ENCODE peak calls at places on chromosome 1, in eight cellular contexts. U is AG08395; S is activated naive CD4-positive, alpha-beta T cell; M is amygdala; N is suprapubic skin; Y is NAMALWA; Z is NCI-H2081 treated with DMSO at 0.1 percent for 48 hours; J is fibroblast of mammary gland. G is an unnamed sample.

GRCh38 chr1:37471345-37472231 is 2.8 kb upstream of the ZC3H12A start:
- DNase-seq in N (no peak), Y (no peak), Z (no peak), U (peak), S (no peak), J (peak), M (no peak), G (peak)

GRCh38 chr1:119626146-119626545 is 21.9 kb downstream of the ZNF697 start:
- DNase-seq in Z (no peak), M (no peak), N (no peak), Y (no peak), U (no peak), S (no peak), J (no peak), G (no peak)

GRCh38 chr1:241627453-241628329 is 12.5 kb downstream of the CHML start:
- DNase-seq in U (peak), J (peak), N (no peak), M (no peak), Y (peak), S (peak), Z (no peak), G (peak)

GRCh38 chr1:173356211-173356762 is 120.8 kb upstream of the PRDX6 start:
- DNase-seq in S (no peak), M (no peak), Z (no peak), N (no peak), Y (no peak), U (peak), J (peak), G (no peak)

GRCh38 chr1:17632541-17633193 is 93.2 kb downstream of the ARHGEF10L start:
- DNase-seq in S (no peak), M (no peak), J (peak), N (no peak), Z (no peak), Y (no peak), U (peak), G (peak)

GRCh38 chr1:55507578-55507931 is 292.4 kb upstream of the USP24 start:
- DNase-seq in N (no peak), M (no peak), Z (no peak), U (no peak), S (no peak), J (no peak), Y (no peak), G (no peak)

GRCh38 chr1:10980094-10980577 is 32.3 kb upstream of the TARDBP start:
- DNase-seq in Z (no peak), M (peak), Y (no peak), J (peak), U (peak), S (no peak), N (peak), G (peak)

GRCh38 chr1:157034137-157034800 is 11.3 kb downstream of the ARHGEF11 start:
- DNase-seq in U (no peak), S (no peak), J (peak), Z (no peak), N (no peak), M (peak), Y (no peak), G (peak)